ENCODE peak calls at places on chromosomes 11 and 22, in six cellular contexts. P, A, J, S, Y and K are unnamed samples.

GRCh38 chr22:17131686-17132085 is 10.5 kb upstream of the TMEM121B start:
- DNase-seq in P (peak; percentile 69), A (no peak), J (no peak), S (no peak), Y (no peak), K (no peak)

GRCh38 chr11:65884716-65885092 is 3.6 kb downstream of the FIBP start:
- DNase-seq in P (peak; percentile 62), A (peak; percentile 65), J (peak; percentile 80), S (peak; percentile 75), Y (peak; percentile 90), K (peak; percentile 88)

GRCh38 chr22:50432131-50432870 is 42.5 kb downstream of the SBF1 start:
- DNase-seq in P (no peak), A (no peak), J (no peak), S (no peak), Y (no peak), K (no peak)

GRCh38 chr11:2525941-2526807 is 81.4 kb downstream of the KCNQ1 start:
- DNase-seq in P (no peak), A (no peak), J (no peak), S (no peak), Y (no peak), K (peak; percentile 18)

GRCh38 chr11:34564406-34564805 is 50.8 kb upstream of the ELF5 start:
- DNase-seq in P (no peak), A (peak; percentile 9), J (no peak), S (no peak), Y (no peak), K (peak; percentile 47)

GRCh38 chr11:65663634-65664200 is 1.0 kb upstream of the RELA start:
- DNase-seq in P (no peak), A (peak; percentile 52), J (peak; percentile 87), S (no peak), Y (no peak), K (no peak)

GRCh38 chr11:36455658-36456111 is 54.4 kb downstream of the TRAF6 start:
- DNase-seq in P (peak; percentile 12), A (peak; percentile 98), J (peak; percentile 99), S (peak; percentile 29), Y (no peak), K (no peak)

GRCh38 chr11:119808431-119809185 is 79.6 kb upstream of the NECTIN1 start:
- DNase-seq in P (no peak), A (no peak), J (no peak), S (no peak), Y (no peak), K (no peak)

GRCh38 chr11:119134389-119134978 is 13.1 kb downstream of the HINFP start:
- DNase-seq in P (no peak), A (no peak), J (peak; percentile 26), S (no peak), Y (peak; percentile 61), K (no peak)

GRCh38 chr22:37674951-37675929 is at the start of gene LGALS1:
- DNase-seq in P (peak; percentile 71), A (peak; percentile 97), J (peak; percentile 98), S (no peak), Y (peak; percentile 73), K (peak; percentile 86)

GRCh38 chr11:87266751-87267150 is 229.0 kb downstream of the TMEM135 start:
- DNase-seq in P (no peak), A (no peak), J (no peak), S (no peak), Y (no peak), K (no peak)

GRCh38 chr22:26169312-26170111 is at the start of gene SEZ6L:
- DNase-seq in P (no peak), A (no peak), J (no peak), S (peak; percentile 47), Y (peak; percentile 72), K (peak; percentile 29)

GRCh38 chr11:67373916-67374570 is 645 bp upstream of the CLCF1 start:
- DNase-seq in P (peak; percentile 96), A (peak; percentile 96), J (peak; percentile 96), S (peak; percentile 74), Y (peak; percentile 78), K (peak; percentile 85)

GRCh38 chr11:8206251-8207079 is 37.6 kb upstream of the RIC3 start:
- DNase-seq in P (peak; percentile 28), A (no peak), J (no peak), S (no peak), Y (peak; percentile 49), K (peak; percentile 77)

GRCh38 chr22:39277135-39277607 is 32.4 kb upstream of the PDGFB start:
- DNase-seq in P (peak; percentile 83), A (peak; percentile 92), J (peak; percentile 96), S (no peak), Y (no peak), K (no peak)

GRCh38 chr22:39427751-39428596 is 28.4 kb downstream of the TAB1 start:
- DNase-seq in P (no peak), A (no peak), J (no peak), S (no peak), Y (no peak), K (peak; percentile 25)

GRCh38 chr11:69430566-69430965 is 50.9 kb upstream of the LINC01488 start:
- DNase-seq in P (no peak), A (peak; percentile 30), J (no peak), S (no peak), Y (no peak), K (no peak)

GRCh38 chr11:123559418-123559817 is 95.0 kb downstream of the SCN3B start:
- DNase-seq in P (no peak), A (peak; percentile 36), J (no peak), S (no peak), Y (no peak), K (no peak)

GRCh38 chr11:20161230-20161918 is 1.1 kb upstream of the DBX1 start:
- DNase-seq in P (peak; percentile 26), A (no peak), J (peak; percentile 6), S (no peak), Y (peak; percentile 66), K (peak; percentile 80)

GRCh38 chr11:62980133-62980760 is 4.5 kb downstream of the SLC22A6 start:
- DNase-seq in P (no peak), A (peak; percentile 3), J (peak; percentile 4), S (peak; percentile 35), Y (no peak), K (no peak)

GRCh38 chr22:39546889-39547586 is 14.5 kb upstream of the RPS19BP1 start:
- DNase-seq in P (no peak), A (peak; percentile 69), J (peak; percentile 53), S (no peak), Y (no peak), K (no peak)

GRCh38 chr11:1290052-1291040 is 19.1 kb downstream of the TOLLIP start:
- DNase-seq in P (no peak), A (no peak), J (no peak), S (no peak), Y (no peak), K (no peak)

GRCh38 chr11:73157141-73158010 is 15.3 kb upstream of the FCHSD2 start:
- DNase-seq in P (peak; percentile 96), A (peak; percentile 81), J (peak; percentile 46), S (no peak), Y (no peak), K (no peak)

GRCh38 chr22:31952459-31952858 is 8.1 kb downstream of the YWHAH start:
- DNase-seq in P (no peak), A (peak; percentile 93), J (peak; percentile 79), S (no peak), Y (no peak), K (no peak)

GRCh38 chr22:39205344-39206021 is 39.3 kb downstream of the PDGFB start:
- DNase-seq in P (peak; percentile 53), A (peak; percentile 78), J (peak; percentile 81), S (no peak), Y (no peak), K (peak; percentile 33)

GRCh38 chr11:106178361-106178760 is 100.9 kb downstream of the AASDHPPT start:
- DNase-seq in P (no peak), A (no peak), J (peak; percentile 38), S (no peak), Y (no peak), K (no peak)

GRCh38 chr22:22959147-22959827 is 71.7 kb downstream of the IGLL5 start:
- DNase-seq in P (peak; percentile 35), A (peak; percentile 66), J (peak; percentile 31), S (peak; percentile 76), Y (peak; percentile 87), K (peak; percentile 73)

GRCh38 chr11:64654439-64654838 is 63.4 kb downstream of the SLC22A12 start:
- DNase-seq in P (no peak), A (no peak), J (no peak), S (no peak), Y (no peak), K (no peak)
- H3K18ac ChIP-seq in P (no peak overlapping the region), A (no peak overlapping the region), J (no peak overlapping the region), S (no peak overlapping the region), Y (no peak overlapping the region), K (no peak overlapping the region)

GRCh38 chr11:18105802-18106574 is at the start of gene SAAL1:
- DNase-seq in P (peak; percentile 79), A (peak; percentile 67), J (peak; percentile 85), S (peak; percentile 85), Y (peak; percentile 98), K (peak; percentile 86)

GRCh38 chr11:18105086-18105801 is 638 bp downstream of the SAAL1 start:
- DNase-seq in P (no peak), A (no peak), J (peak; percentile 15), S (no peak), Y (no peak), K (no peak)

GRCh38 chr11:18108254-18108653 is 2.4 kb upstream of the SAAL1 start:
- DNase-seq in P (no peak), A (no peak), J (no peak), S (no peak), Y (no peak), K (no peak)

GRCh38 chr11:18111005-18111404 is 5.1 kb upstream of the SAAL1 start:
- DNase-seq in P (no peak), A (no peak), J (peak; percentile 4), S (no peak), Y (no peak), K (no peak)

DNA sequence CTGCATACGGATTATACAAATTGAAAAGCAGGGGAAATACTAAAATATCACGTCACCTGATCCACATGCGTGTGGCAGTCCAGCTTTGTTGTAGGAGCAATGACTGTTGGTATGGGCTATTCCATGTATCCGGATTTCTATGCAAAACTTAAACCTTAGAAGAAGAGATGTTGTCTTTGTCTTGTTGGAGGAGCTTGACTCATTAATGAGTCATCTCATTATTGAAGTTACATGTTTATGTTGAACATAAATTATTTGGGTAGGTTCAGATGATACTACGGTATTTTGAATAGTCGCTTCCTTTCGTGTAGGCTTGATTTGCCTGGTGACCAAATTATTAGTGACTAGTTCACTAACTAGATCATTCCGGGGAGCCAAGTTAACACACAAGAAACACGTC is 806 bp upstream of the SAAL1 start:
- DNase-seq in P (no peak), A (peak; percentile 65), J (peak; percentile 58), S (no peak), Y (no peak), K (no peak)
- H2AFZ ChIP-seq in P (no peak overlapping the region), A (no peak overlapping the region), J (no peak overlapping the region), S (peak overlapping the region; percentile 95), Y (no peak overlapping the region), K (peak overlapping the region; percentile 22)

DNA sequence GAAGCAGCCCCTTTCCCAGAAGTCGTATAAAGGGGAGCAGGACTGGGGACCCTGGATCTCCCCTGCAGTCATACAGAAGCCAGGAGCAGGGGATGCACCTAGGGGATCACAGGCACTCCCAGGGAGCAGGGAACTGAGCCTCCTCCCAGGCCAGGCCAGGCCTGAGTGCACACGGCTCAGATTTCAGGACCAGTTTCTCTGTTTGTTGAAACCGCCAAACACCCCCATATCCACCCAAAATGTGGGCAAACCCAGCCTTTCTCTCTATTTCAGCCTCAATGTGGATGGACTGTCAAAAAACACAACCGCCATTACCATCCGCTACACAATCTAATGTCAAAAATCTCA is 17.5 kb downstream of the MN1 start:
- DNase-seq in P (no peak), A (no peak), J (no peak), S (no peak), Y (no peak), K (no peak)
- H2BK120ac ChIP-seq in P (no peak overlapping the region), A (no peak overlapping the region), J (no peak overlapping the region), S (no peak overlapping the region), Y (no peak overlapping the region), K (no peak overlapping the region)

GRCh38 chr22:19122143-19122751 is at the start of gene DGCR2:
- DNase-seq in P (peak; percentile 95), A (peak; percentile 94), J (peak; percentile 95), S (peak; percentile 97), Y (peak; percentile 97), K (peak; percentile 98)
- H3K18ac ChIP-seq in P (peak within 1 kb of the TSS; percentile 100), A (peak within 1 kb of the TSS; percentile 72), J (peak within 1 kb of the TSS; percentile 93), S (peak within 1 kb of the TSS; percentile 99), Y (peak within 1 kb of the TSS; percentile 93), K (peak within 1 kb of the TSS; percentile 83)